ENCODE peak calls at places on chromosomes 5 and 9, in six cellular contexts. One of them, this sample, is unnamed.
A peak's percentile ranks its signal among the peaks of the same experiment; 100 is the strongest.

GRCh38 chr9:95316794-95317118 is 753 bp downstream of the FANCC start:
- DNase-seq in mesenchymal stem cell: peak; percentile 81
- DNase-seq in lower lobe of right lung: peak; percentile 80
- DNase-seq in mammary epithelial cell: peak; percentile 75
- DNase-seq in GM12878: no peak
- DNase-seq in fibroblast of lung: peak; percentile 65
- DNase-seq in this sample: peak; percentile 87

GRCh38 chr9:111926421-111926875 is 29.8 kb downstream of the UGCG start:
- DNase-seq in mesenchymal stem cell: peak; percentile 90
- DNase-seq in lower lobe of right lung: peak; percentile 53
- DNase-seq in mammary epithelial cell: no peak
- DNase-seq in GM12878: peak; percentile 86
- DNase-seq in fibroblast of lung: peak; percentile 68
- DNase-seq in this sample: no peak

GRCh38 chr9:23825700-23826099 is 340 bp downstream of the ELAVL2 start:
- DNase-seq in mesenchymal stem cell: peak; percentile 22
- DNase-seq in lower lobe of right lung: no peak
- DNase-seq in mammary epithelial cell: no peak
- DNase-seq in GM12878: no peak
- DNase-seq in fibroblast of lung: peak; percentile 0
- DNase-seq in this sample: no peak

GRCh38 chr5:159682623-159683022 is 233.7 kb upstream of the ADRA1B start:
- DNase-seq in mesenchymal stem cell: no peak
- DNase-seq in lower lobe of right lung: no peak
- DNase-seq in mammary epithelial cell: no peak
- DNase-seq in GM12878: no peak
- DNase-seq in fibroblast of lung: no peak
- DNase-seq in this sample: peak; percentile 23

GRCh38 chr9:69086312-69086711 is 50.8 kb downstream of the FXN start:
- DNase-seq in mesenchymal stem cell: no peak
- DNase-seq in lower lobe of right lung: no peak
- DNase-seq in mammary epithelial cell: no peak
- DNase-seq in GM12878: no peak
- DNase-seq in fibroblast of lung: no peak
- DNase-seq in this sample: no peak

GRCh38 chr5:160629007-160629402 is 207.3 kb downstream of the PTTG1 start:
- DNase-seq in mesenchymal stem cell: no peak
- DNase-seq in lower lobe of right lung: no peak
- DNase-seq in mammary epithelial cell: no peak
- DNase-seq in GM12878: no peak
- DNase-seq in fibroblast of lung: no peak
- DNase-seq in this sample: no peak

GRCh38 chr5:178314066-178314660 is 81.6 kb upstream of the PHYKPL start:
- DNase-seq in mesenchymal stem cell: no peak
- DNase-seq in lower lobe of right lung: peak; percentile 37
- DNase-seq in mammary epithelial cell: no peak
- DNase-seq in GM12878: no peak
- DNase-seq in fibroblast of lung: no peak
- DNase-seq in this sample: no peak

GRCh38 chr5:143374496-143375217 is 28.8 kb downstream of the NR3C1 start:
- DNase-seq in mesenchymal stem cell: no peak
- DNase-seq in lower lobe of right lung: no peak
- DNase-seq in mammary epithelial cell: no peak
- DNase-seq in GM12878: no peak
- DNase-seq in fibroblast of lung: no peak
- DNase-seq in this sample: no peak

GRCh38 chr5:12250454-12250853 is 346.2 kb upstream of the CTNND2 start:
- DNase-seq in mesenchymal stem cell: no peak
- DNase-seq in lower lobe of right lung: no peak
- DNase-seq in mammary epithelial cell: no peak
- DNase-seq in GM12878: no peak
- DNase-seq in fibroblast of lung: no peak
- DNase-seq in this sample: no peak

GRCh38 chr5:125229556-125229955 is 483.1 kb upstream of the ZNF608 start:
- DNase-seq in mesenchymal stem cell: no peak
- DNase-seq in lower lobe of right lung: no peak
- DNase-seq in mammary epithelial cell: no peak
- DNase-seq in GM12878: no peak
- DNase-seq in fibroblast of lung: no peak
- DNase-seq in this sample: no peak

GRCh38 chr9:36870960-36871359 is 163.1 kb downstream of the PAX5 start:
- DNase-seq in mesenchymal stem cell: no peak
- DNase-seq in lower lobe of right lung: no peak
- DNase-seq in mammary epithelial cell: no peak
- DNase-seq in GM12878: no peak
- DNase-seq in fibroblast of lung: no peak
- DNase-seq in this sample: no peak

GRCh38 chr5:41908374-41909079 is 4.4 kb downstream of the RIMOC1 start:
- DNase-seq in mesenchymal stem cell: peak; percentile 80
- DNase-seq in lower lobe of right lung: no peak
- DNase-seq in mammary epithelial cell: peak; percentile 57
- DNase-seq in GM12878: no peak
- DNase-seq in fibroblast of lung: peak; percentile 21
- DNase-seq in this sample: no peak

GRCh38 chr9:124869466-124869985 is 7.6 kb downstream of the ARPC5L start:
- DNase-seq in mesenchymal stem cell: peak; percentile 46
- DNase-seq in lower lobe of right lung: no peak
- DNase-seq in mammary epithelial cell: peak; percentile 48
- DNase-seq in GM12878: no peak
- DNase-seq in fibroblast of lung: no peak
- DNase-seq in this sample: no peak

GRCh38 chr5:117204404-117204803 is 629.8 kb upstream of the SEMA6A start:
- DNase-seq in mesenchymal stem cell: no peak
- DNase-seq in lower lobe of right lung: no peak
- DNase-seq in mammary epithelial cell: no peak
- DNase-seq in GM12878: no peak
- DNase-seq in fibroblast of lung: no peak
- DNase-seq in this sample: no peak

GRCh38 chr9:114694719-114695269 is 12.8 kb upstream of the TEX48 start:
- DNase-seq in mesenchymal stem cell: no peak
- DNase-seq in lower lobe of right lung: no peak
- DNase-seq in mammary epithelial cell: no peak
- DNase-seq in GM12878: peak; percentile 60
- DNase-seq in fibroblast of lung: no peak
- DNase-seq in this sample: no peak

GRCh38 chr5:10538103-10538788 is 25.6 kb upstream of the ANKRD33B start:
- DNase-seq in mesenchymal stem cell: no peak
- DNase-seq in lower lobe of right lung: no peak
- DNase-seq in mammary epithelial cell: no peak
- DNase-seq in GM12878: no peak
- DNase-seq in fibroblast of lung: no peak
- DNase-seq in this sample: no peak

GRCh38 chr5:88094403-88094802 is 174.2 kb downstream of the TMEM161B start:
- DNase-seq in mesenchymal stem cell: no peak
- DNase-seq in lower lobe of right lung: no peak
- DNase-seq in mammary epithelial cell: no peak
- DNase-seq in GM12878: no peak
- DNase-seq in fibroblast of lung: no peak
- DNase-seq in this sample: no peak

GRCh38 chr9:34154052-34154451 is 24.8 kb upstream of the UBAP1 start:
- DNase-seq in mesenchymal stem cell: no peak
- DNase-seq in lower lobe of right lung: no peak
- DNase-seq in mammary epithelial cell: no peak
- DNase-seq in GM12878: no peak
- DNase-seq in fibroblast of lung: no peak
- DNase-seq in this sample: no peak

GRCh38 chr5:98816574-98817222 is 43.2 kb downstream of the RGMB start:
- DNase-seq in mesenchymal stem cell: no peak
- DNase-seq in lower lobe of right lung: peak; percentile 71
- DNase-seq in mammary epithelial cell: no peak
- DNase-seq in GM12878: no peak
- DNase-seq in fibroblast of lung: peak; percentile 14
- DNase-seq in this sample: peak; percentile 68

GRCh38 chr9:21770877-21771560 is 31.4 kb upstream of the MTAP start:
- DNase-seq in mesenchymal stem cell: peak; percentile 65
- DNase-seq in lower lobe of right lung: no peak
- DNase-seq in mammary epithelial cell: peak; percentile 83
- DNase-seq in GM12878: no peak
- DNase-seq in fibroblast of lung: peak; percentile 74
- DNase-seq in this sample: no peak

GRCh38 chr5:91670565-91670964 is 287.4 kb upstream of the ARRDC3 start:
- DNase-seq in mesenchymal stem cell: no peak
- DNase-seq in lower lobe of right lung: no peak
- DNase-seq in mammary epithelial cell: no peak
- DNase-seq in GM12878: no peak
- DNase-seq in fibroblast of lung: no peak
- DNase-seq in this sample: no peak

GRCh38 chr5:158590936-158591863 is 508.5 kb downstream of the EBF1 start:
- DNase-seq in mesenchymal stem cell: peak; percentile 3
- DNase-seq in lower lobe of right lung: no peak
- DNase-seq in mammary epithelial cell: peak; percentile 1
- DNase-seq in GM12878: no peak
- DNase-seq in fibroblast of lung: peak; percentile 24
- DNase-seq in this sample: peak; percentile 73

DNA sequence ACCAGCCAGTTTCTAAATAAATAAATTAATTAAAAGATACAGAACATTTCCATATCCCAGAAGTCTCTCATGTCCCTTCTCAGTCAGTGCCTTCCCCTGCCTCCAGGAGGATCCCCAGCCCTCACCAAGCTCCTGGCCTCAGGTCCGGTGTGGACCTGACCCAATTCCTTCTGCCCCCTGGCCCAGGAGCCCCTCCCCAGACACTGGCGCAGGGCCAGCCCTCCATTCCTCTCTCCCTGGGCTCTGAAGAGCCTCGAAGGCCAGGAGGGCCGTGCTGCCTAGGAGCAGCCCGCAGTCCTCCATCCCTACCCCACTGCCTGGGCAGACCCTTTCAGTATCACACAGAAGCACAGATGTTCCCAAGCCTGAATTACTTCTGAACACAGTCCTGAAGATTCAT is 61.8 kb upstream of the BARHL1 start:
- DNase-seq in mesenchymal stem cell: no peak
- DNase-seq in lower lobe of right lung: no peak
- DNase-seq in mammary epithelial cell: no peak
- DNase-seq in GM12878: no peak
- DNase-seq in fibroblast of lung: no peak
- DNase-seq in this sample: no peak
- H3K27me3 ChIP-seq in mesenchymal stem cell: peaks cover 5% of the 10 kb centered on the region
- H3K27me3 ChIP-seq in lower lobe of right lung: peaks cover 15% of the 10 kb centered on the region
- H3K27me3 ChIP-seq in mammary epithelial cell: peaks cover 4% of the 10 kb centered on the region
- H3K27me3 ChIP-seq in GM12878: peaks cover 1% of the 10 kb centered on the region
- H3K27me3 ChIP-seq in fibroblast of lung: no peaks in the 10 kb centered on the region
- H3K27me3 ChIP-seq in this sample: no peaks in the 10 kb centered on the region

DNA sequence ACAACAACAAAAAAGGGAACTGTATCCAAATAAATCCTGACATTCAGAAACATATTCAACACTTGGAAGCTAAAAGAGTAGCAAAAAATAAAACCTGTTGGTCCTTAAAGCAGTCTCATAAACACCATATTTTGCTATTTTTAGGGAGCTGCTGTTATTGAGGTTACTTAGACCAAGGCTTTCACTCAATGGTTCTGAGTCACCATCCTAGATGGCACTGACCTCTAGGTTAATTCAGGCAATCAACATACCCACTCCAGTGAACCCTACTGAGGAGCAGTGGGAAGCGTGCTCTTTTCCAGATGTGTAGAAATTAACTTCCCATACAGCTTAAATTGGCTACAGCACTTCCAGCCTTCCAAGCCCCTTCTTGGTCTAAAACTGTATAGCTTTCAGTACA is 5.2 kb downstream of the GNAQ start:
- DNase-seq in mesenchymal stem cell: peak; percentile 66
- DNase-seq in lower lobe of right lung: no peak
- DNase-seq in mammary epithelial cell: no peak
- DNase-seq in GM12878: no peak
- DNase-seq in fibroblast of lung: peak; percentile 57
- DNase-seq in this sample: no peak
- H3K4me1 ChIP-seq in mesenchymal stem cell: peaks cover 9% of the 10 kb centered on the region
- H3K4me1 ChIP-seq in lower lobe of right lung: peaks cover 62% of the 10 kb centered on the region
- H3K4me1 ChIP-seq in mammary epithelial cell: peaks cover 22% of the 10 kb centered on the region
- H3K4me1 ChIP-seq in GM12878: no peaks in the 10 kb centered on the region
- H3K4me1 ChIP-seq in fibroblast of lung: peaks cover 7% of the 10 kb centered on the region
- H3K4me1 ChIP-seq in this sample: peaks cover 12% of the 10 kb centered on the region

GRCh38 chr5:151902215-151902614 is 22.4 kb downstream of the GLRA1 start:
- DNase-seq in mesenchymal stem cell: no peak
- DNase-seq in lower lobe of right lung: no peak
- DNase-seq in mammary epithelial cell: no peak
- DNase-seq in GM12878: peak; percentile 9
- DNase-seq in fibroblast of lung: no peak
- DNase-seq in this sample: no peak
- H3K27me3 ChIP-seq in mesenchymal stem cell: peaks cover 4% of the 10 kb centered on the region
- H3K27me3 ChIP-seq in lower lobe of right lung: no peaks in the 10 kb centered on the region
- H3K27me3 ChIP-seq in mammary epithelial cell: no peaks in the 10 kb centered on the region
- H3K27me3 ChIP-seq in GM12878: no peaks in the 10 kb centered on the region
- H3K27me3 ChIP-seq in fibroblast of lung: no peaks in the 10 kb centered on the region
- H3K27me3 ChIP-seq in this sample: no peaks in the 10 kb centered on the region

GRCh38 chr5:147667363-147667762 is 115.2 kb downstream of the JAKMIP2 start:
- DNase-seq in mesenchymal stem cell: no peak
- DNase-seq in lower lobe of right lung: no peak
- DNase-seq in mammary epithelial cell: no peak
- DNase-seq in GM12878: no peak
- DNase-seq in fibroblast of lung: no peak
- DNase-seq in this sample: no peak

GRCh38 chr5:147670815-147671214 is 111.7 kb downstream of the JAKMIP2 start:
- DNase-seq in mesenchymal stem cell: no peak
- DNase-seq in lower lobe of right lung: no peak
- DNase-seq in mammary epithelial cell: no peak
- DNase-seq in GM12878: no peak
- DNase-seq in fibroblast of lung: no peak
- DNase-seq in this sample: no peak

GRCh38 chr5:147666419-147666818 is 116.1 kb downstream of the JAKMIP2 start:
- DNase-seq in mesenchymal stem cell: no peak
- DNase-seq in lower lobe of right lung: no peak
- DNase-seq in mammary epithelial cell: no peak
- DNase-seq in GM12878: no peak
- DNase-seq in fibroblast of lung: no peak
- DNase-seq in this sample: no peak

GRCh38 chr5:147669113-147669869 is 113.2 kb downstream of the JAKMIP2 start:
- DNase-seq in mesenchymal stem cell: no peak
- DNase-seq in lower lobe of right lung: no peak
- DNase-seq in mammary epithelial cell: no peak
- DNase-seq in GM12878: no peak
- DNase-seq in fibroblast of lung: no peak
- DNase-seq in this sample: no peak

GRCh38 chr5:147668385-147668784 is 114.1 kb downstream of the JAKMIP2 start:
- DNase-seq in mesenchymal stem cell: no peak
- DNase-seq in lower lobe of right lung: no peak
- DNase-seq in mammary epithelial cell: no peak
- DNase-seq in GM12878: no peak
- DNase-seq in fibroblast of lung: no peak
- DNase-seq in this sample: no peak
- H3K4me1 ChIP-seq in mesenchymal stem cell: no peaks in the 10 kb centered on the region
- H3K4me1 ChIP-seq in lower lobe of right lung: no peaks in the 10 kb centered on the region
- H3K4me1 ChIP-seq in mammary epithelial cell: no peaks in the 10 kb centered on the region
- H3K4me1 ChIP-seq in GM12878: no peaks in the 10 kb centered on the region
- H3K4me1 ChIP-seq in fibroblast of lung: no peaks in the 10 kb centered on the region
- H3K4me1 ChIP-seq in this sample: peaks cover 4% of the 10 kb centered on the region

This sample was measured in BE2C.